ENCODE peak calls at places on chromosomes 7 and 10, in nine cellular contexts. One of them, this sample, is unnamed.
A peak's percentile ranks its signal among the peaks of the same experiment; 100 is the strongest.

GRCh38 chr7:142859829-142860228 is 5.0 kb downstream of the EPHB6 start:
- DNase-seq in GM19239: no peak
- DNase-seq in left colon: no peak
- DNase-seq in astrocyte: peak; percentile 39
- DNase-seq in dorsolateral prefrontal cortex: no peak
- DNase-seq in stimulated activated CD4-positive, alpha-beta T cell treated with anti-CD3 and anti-CD28 coated beads, Interleukin-4, amount 100 ng/mL, for 24 hours: no peak
- DNase-seq in GM12865: no peak
- DNase-seq in NCI-H1694 treated with DMSO at 0.1 percent for 48 hours: no peak
- DNase-seq in GM13976: no peak
- DNase-seq in this sample: no peak

GRCh38 chr7:151146761-151147160 is 20.7 kb downstream of the GBX1 start:
- DNase-seq in GM13976: no peak
- DNase-seq in NCI-H1694 treated with DMSO at 0.1 percent for 48 hours: no peak
- DNase-seq in left colon: no peak
- DNase-seq in stimulated activated CD4-positive, alpha-beta T cell treated with anti-CD3 and anti-CD28 coated beads, Interleukin-4, amount 100 ng/mL, for 24 hours: no peak
- DNase-seq in dorsolateral prefrontal cortex: peak; percentile 74
- DNase-seq in GM12865: no peak
- DNase-seq in astrocyte: no peak
- DNase-seq in GM19239: no peak
- DNase-seq in this sample: no peak

GRCh38 chr10:97686962-97687784 is at the start of gene AVPI1:
- DNase-seq in dorsolateral prefrontal cortex: peak; percentile 85
- DNase-seq in stimulated activated CD4-positive, alpha-beta T cell treated with anti-CD3 and anti-CD28 coated beads, Interleukin-4, amount 100 ng/mL, for 24 hours: peak; percentile 92
- DNase-seq in GM13976: peak; percentile 97
- DNase-seq in astrocyte: peak; percentile 90
- DNase-seq in NCI-H1694 treated with DMSO at 0.1 percent for 48 hours: peak; percentile 94
- DNase-seq in GM19239: peak; percentile 88
- DNase-seq in left colon: peak; percentile 98
- DNase-seq in GM12865: peak; percentile 96
- DNase-seq in this sample: peak; percentile 97

GRCh38 chr7:116863168-116863670 is 832 bp downstream of the CAPZA2 start:
- DNase-seq in NCI-H1694 treated with DMSO at 0.1 percent for 48 hours: peak; percentile 28
- DNase-seq in GM13976: peak; percentile 34
- DNase-seq in left colon: no peak
- DNase-seq in stimulated activated CD4-positive, alpha-beta T cell treated with anti-CD3 and anti-CD28 coated beads, Interleukin-4, amount 100 ng/mL, for 24 hours: peak; percentile 11
- DNase-seq in GM12865: peak; percentile 19
- DNase-seq in GM19239: peak; percentile 7
- DNase-seq in dorsolateral prefrontal cortex: no peak
- DNase-seq in astrocyte: no peak
- DNase-seq in this sample: no peak

GRCh38 chr7:43439631-43440401 is 143.1 kb upstream of the STK17A start:
- DNase-seq in NCI-H1694 treated with DMSO at 0.1 percent for 48 hours: peak; percentile 9
- DNase-seq in GM19239: peak; percentile 85
- DNase-seq in GM12865: peak; percentile 80
- DNase-seq in astrocyte: peak; percentile 25
- DNase-seq in dorsolateral prefrontal cortex: no peak
- DNase-seq in stimulated activated CD4-positive, alpha-beta T cell treated with anti-CD3 and anti-CD28 coated beads, Interleukin-4, amount 100 ng/mL, for 24 hours: peak; percentile 59
- DNase-seq in left colon: no peak
- DNase-seq in GM13976: peak; percentile 83
- DNase-seq in this sample: peak; percentile 56

GRCh38 chr7:158926348-158926747 is 70.0 kb downstream of the DYNC2I1 start:
- DNase-seq in GM13976: no peak
- DNase-seq in GM12865: no peak
- DNase-seq in GM19239: no peak
- DNase-seq in NCI-H1694 treated with DMSO at 0.1 percent for 48 hours: no peak
- DNase-seq in left colon: no peak
- DNase-seq in astrocyte: no peak
- DNase-seq in stimulated activated CD4-positive, alpha-beta T cell treated with anti-CD3 and anti-CD28 coated beads, Interleukin-4, amount 100 ng/mL, for 24 hours: no peak
- DNase-seq in dorsolateral prefrontal cortex: no peak
- DNase-seq in this sample: no peak

GRCh38 chr7:15684834-15685233 is 1.6 kb downstream of the MEOX2 start:
- DNase-seq in stimulated activated CD4-positive, alpha-beta T cell treated with anti-CD3 and anti-CD28 coated beads, Interleukin-4, amount 100 ng/mL, for 24 hours: no peak
- DNase-seq in GM19239: no peak
- DNase-seq in NCI-H1694 treated with DMSO at 0.1 percent for 48 hours: no peak
- DNase-seq in dorsolateral prefrontal cortex: no peak
- DNase-seq in GM12865: no peak
- DNase-seq in GM13976: no peak
- DNase-seq in left colon: no peak
- DNase-seq in astrocyte: no peak
- DNase-seq in this sample: no peak

GRCh38 chr7:36723951-36724664 is at the start of gene AOAH:
- DNase-seq in dorsolateral prefrontal cortex: peak; percentile 34
- DNase-seq in left colon: peak; percentile 53
- DNase-seq in GM13976: peak; percentile 41
- DNase-seq in astrocyte: no peak
- DNase-seq in NCI-H1694 treated with DMSO at 0.1 percent for 48 hours: no peak
- DNase-seq in stimulated activated CD4-positive, alpha-beta T cell treated with anti-CD3 and anti-CD28 coated beads, Interleukin-4, amount 100 ng/mL, for 24 hours: peak; percentile 67
- DNase-seq in GM12865: peak; percentile 78
- DNase-seq in GM19239: no peak
- DNase-seq in this sample: peak; percentile 56

GRCh38 chr7:2173184-2173827 is 59.4 kb downstream of the MAD1L1 start:
- DNase-seq in GM19239: no peak
- DNase-seq in left colon: no peak
- DNase-seq in stimulated activated CD4-positive, alpha-beta T cell treated with anti-CD3 and anti-CD28 coated beads, Interleukin-4, amount 100 ng/mL, for 24 hours: no peak
- DNase-seq in NCI-H1694 treated with DMSO at 0.1 percent for 48 hours: no peak
- DNase-seq in astrocyte: peak; percentile 12
- DNase-seq in dorsolateral prefrontal cortex: no peak
- DNase-seq in GM12865: no peak
- DNase-seq in GM13976: no peak
- DNase-seq in this sample: no peak

GRCh38 chr7:37344886-37345579 is 103.6 kb downstream of the ELMO1 start:
- DNase-seq in dorsolateral prefrontal cortex: no peak
- DNase-seq in GM12865: peak; percentile 68
- DNase-seq in stimulated activated CD4-positive, alpha-beta T cell treated with anti-CD3 and anti-CD28 coated beads, Interleukin-4, amount 100 ng/mL, for 24 hours: no peak
- DNase-seq in GM13976: no peak
- DNase-seq in NCI-H1694 treated with DMSO at 0.1 percent for 48 hours: no peak
- DNase-seq in astrocyte: no peak
- DNase-seq in left colon: no peak
- DNase-seq in GM19239: no peak
- DNase-seq in this sample: peak; percentile 8